ENCODE peak calls at places on chromosomes 6 and 20, in ten cellular contexts. L, C, X, K, T, I, V, R, Z and P are unnamed samples.

GRCh38 chr6:81892911-81893310 is 140.4 kb upstream of the TENT5A start:
- DNase-seq in C (no peak), L (no peak), X (no peak), Z (no peak), R (no peak), I (no peak), V (no peak), T (no peak), K (no peak), P (no peak)

GRCh38 chr6:151291145-151292055 is 51.6 kb downstream of the AKAP12 start:
- DNase-seq in K (no peak), L (no peak), C (no peak), Z (peak), X (no peak), R (no peak), I (peak), V (peak), T (peak), P (no peak)

GRCh38 chr6:36292170-36292569 is 22.3 kb downstream of the PNPLA1 start:
- DNase-seq in C (no peak), X (no peak), R (no peak), T (no peak), I (no peak), L (no peak), K (no peak), V (no peak), Z (no peak), P (no peak)

GRCh38 chr6:73514746-73515110 is 6.1 kb downstream of the EEF1A1 start:
- DNase-seq in K (no peak), X (no peak), V (peak), R (peak), Z (no peak), I (no peak), C (no peak), L (no peak), T (no peak), P (no peak)

GRCh38 chr6:170211404-170212025 is 79.4 kb downstream of the DLL1 start:
- DNase-seq in T (no peak), X (no peak), R (no peak), Z (no peak), V (no peak), I (no peak), K (no peak), C (peak), L (no peak), P (no peak)

GRCh38 chr20:13202553-13202952 is 18.5 kb upstream of the ISM1 start:
- DNase-seq in L (no peak), Z (no peak), I (no peak), X (no peak), T (no peak), V (no peak), K (no peak), C (no peak), R (no peak), P (no peak)

GRCh38 chr20:20710847-20711315 is 1.6 kb downstream of the RALGAPA2 start:
- DNase-seq in C (peak), Z (peak), I (no peak), V (no peak), L (no peak), R (peak), K (no peak), X (no peak), T (no peak), P (no peak)

GRCh38 chr20:57476641-57477461 is 48.1 kb downstream of the CTCFL start:
- DNase-seq in K (no peak), X (no peak), C (no peak), V (no peak), Z (no peak), T (no peak), L (no peak), I (no peak), R (no peak), P (no peak)

GRCh38 chr6:125748534-125749111 is 809 bp upstream of the HEY2 start:
- DNase-seq in I (no peak), Z (no peak), K (no peak), X (no peak), R (peak), C (no peak), V (peak), T (peak), L (no peak), P (no peak)

GRCh38 chr20:60055740-60056139 is 97.5 kb downstream of the CDH26 start:
- DNase-seq in Z (no peak), L (no peak), I (no peak), K (no peak), X (peak), R (peak), V (no peak), C (peak), T (no peak), P (no peak)

DNA sequence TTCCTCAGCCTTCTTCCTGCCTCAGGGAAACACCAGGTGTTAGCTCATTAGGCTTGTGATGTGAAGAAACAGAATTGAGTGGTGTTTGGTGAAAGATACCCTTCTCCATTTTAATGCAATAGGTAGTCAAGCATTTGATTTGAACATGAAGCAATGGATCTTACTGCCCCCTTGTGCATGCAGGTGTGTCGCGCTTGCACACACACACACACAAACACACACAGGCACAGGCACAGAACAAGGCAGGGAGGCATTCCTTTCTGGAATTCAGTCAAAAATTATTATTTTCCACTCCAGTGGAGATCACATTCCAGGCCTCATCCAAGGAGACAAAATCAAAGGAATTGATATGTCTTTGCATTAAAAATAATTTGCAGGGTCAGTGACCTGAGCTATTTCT is 667.0 kb upstream of the MARCKS start:
- DNase-seq in C (no peak), L (no peak), V (no peak), T (peak), K (no peak), Z (no peak), R (no peak), I (no peak), X (no peak), P (peak)
- TF ChIP-seq CTCF in C (no peak), L (no peak), V (no peak), T (peak), K (peak), Z (peak), R (no peak), I (no peak), X (no peak), P (peak)

GRCh38 chr6:64012351-64013060 is 376.9 kb downstream of the PHF3 start:
- DNase-seq in R (no peak), C (no peak), X (no peak), L (no peak), T (peak), I (no peak), K (no peak), V (peak), Z (peak), P (peak)
- TF ChIP-seq CTCF in R (no peak), C (peak), X (no peak), L (peak), T (peak), I (no peak), K (no peak), V (peak), Z (peak), P (peak)

GRCh38 chr6:111681856-111682255 is 76.2 kb upstream of the TRAF3IP2 start:
- DNase-seq in X (no peak), Z (no peak), R (no peak), K (no peak), L (no peak), V (no peak), C (no peak), T (no peak), I (no peak), P (no peak)

GRCh38 chr6:111679126-111679525 is 73.4 kb upstream of the TRAF3IP2 start:
- DNase-seq in X (no peak), L (no peak), R (no peak), K (no peak), I (no peak), V (no peak), T (no peak), Z (no peak), C (no peak), P (no peak)

GRCh38 chr6:111677186-111677990 is 71.7 kb upstream of the TRAF3IP2 start:
- DNase-seq in K (no peak), X (no peak), C (no peak), Z (no peak), V (no peak), L (no peak), R (no peak), I (no peak), T (no peak), P (no peak)

GRCh38 chr6:111683126-111683525 is 77.4 kb upstream of the TRAF3IP2 start:
- DNase-seq in T (peak), C (no peak), X (no peak), R (no peak), Z (no peak), L (no peak), K (no peak), V (peak), I (no peak), P (no peak)

DNA sequence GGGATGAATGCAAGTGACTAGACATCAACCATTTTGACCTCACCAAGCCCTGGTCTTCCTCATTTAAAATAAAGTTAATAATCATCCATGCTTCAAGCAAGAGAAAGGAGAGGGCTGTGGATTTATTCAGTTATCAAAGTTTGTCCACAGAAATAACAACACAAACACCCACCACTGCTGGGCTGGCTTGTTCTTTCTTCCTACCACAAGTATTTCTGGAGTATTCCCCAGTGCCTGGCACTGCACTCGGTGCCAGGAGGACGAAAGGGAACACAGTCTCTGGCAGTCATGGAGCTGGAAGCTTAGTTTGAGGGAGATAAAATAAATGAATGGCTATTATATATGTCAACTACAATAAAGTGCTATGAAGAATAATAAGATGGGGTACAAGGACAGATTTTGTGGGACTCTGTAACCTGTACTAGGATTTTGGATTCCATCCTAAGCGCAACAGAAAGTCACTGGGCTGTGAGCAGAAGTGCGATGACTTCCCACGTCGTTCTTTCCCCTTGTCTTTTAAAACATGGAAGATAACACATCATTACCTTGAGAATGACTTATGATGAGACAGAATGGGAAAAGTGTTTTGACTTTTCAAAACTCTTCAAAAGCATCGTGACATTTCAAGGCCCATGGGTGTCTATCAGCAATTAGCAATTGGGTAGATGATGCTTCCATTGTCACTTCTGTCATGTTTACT is 74.5 kb upstream of the TRAF3IP2 start:
- DNase-seq in L (no peak), Z (no peak), I (no peak), X (no peak), R (no peak), K (no peak), V (no peak), C (no peak), T (peak), P (no peak)
- TF ChIP-seq CTCF in L (no peak), Z (no peak), I (no peak), X (no peak), R (no peak), K (no peak), V (no peak), C (no peak), T (no peak), P (no peak)

GRCh38 chr6:71621918-71622519 is 264.3 kb upstream of the RIMS1 start:
- DNase-seq in K (no peak), R (no peak), Z (peak), L (no peak), V (peak), T (peak), I (no peak), X (no peak), C (no peak), P (no peak)
- TF ChIP-seq CTCF in K (peak), R (no peak), Z (peak), L (peak), V (peak), T (peak), I (peak), X (no peak), C (no peak), P (peak)

GRCh38 chr20:17610566-17611289 is 40.9 kb downstream of the DSTN start:
- DNase-seq in I (peak), X (no peak), Z (no peak), V (no peak), C (peak), T (no peak), K (no peak), R (peak), L (no peak), P (no peak)

GRCh38 chr20:17609978-17610377 is 40.1 kb downstream of the DSTN start:
- DNase-seq in T (no peak), K (no peak), I (no peak), X (no peak), Z (no peak), C (no peak), L (no peak), R (no peak), V (no peak), P (no peak)

GRCh38 chr20:17611540-17612286 is 41.8 kb downstream of the DSTN start:
- DNase-seq in Z (peak), L (no peak), K (peak), T (no peak), I (peak), R (peak), V (peak), C (peak), X (no peak), P (peak)

GRCh38 chr20:17612287-17612974 is 42.6 kb downstream of the DSTN start:
- DNase-seq in V (peak), K (peak), R (peak), L (peak), I (peak), Z (no peak), T (peak), C (peak), X (no peak), P (no peak)

DNA sequence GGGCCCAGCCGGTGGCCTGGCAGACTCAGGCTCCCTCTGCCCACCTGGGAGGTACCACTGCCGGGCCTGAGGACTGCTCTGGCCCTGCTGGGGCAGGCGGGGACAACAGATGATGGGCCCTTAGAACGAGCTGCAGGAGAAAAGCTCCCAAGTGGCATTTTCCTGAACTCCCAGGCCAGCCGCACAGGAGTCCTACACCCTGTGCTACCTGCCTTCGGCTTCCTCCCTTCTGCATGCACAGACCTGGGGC is 41.3 kb downstream of the DSTN start:
- DNase-seq in L (no peak), Z (no peak), I (no peak), X (no peak), C (no peak), V (no peak), T (peak), K (no peak), R (no peak), P (no peak)
- TF ChIP-seq CTCF in L (no peak), Z (no peak), I (no peak), X (no peak), C (peak), V (no peak), T (no peak), K (no peak), R (no peak), P (no peak)

DNA sequence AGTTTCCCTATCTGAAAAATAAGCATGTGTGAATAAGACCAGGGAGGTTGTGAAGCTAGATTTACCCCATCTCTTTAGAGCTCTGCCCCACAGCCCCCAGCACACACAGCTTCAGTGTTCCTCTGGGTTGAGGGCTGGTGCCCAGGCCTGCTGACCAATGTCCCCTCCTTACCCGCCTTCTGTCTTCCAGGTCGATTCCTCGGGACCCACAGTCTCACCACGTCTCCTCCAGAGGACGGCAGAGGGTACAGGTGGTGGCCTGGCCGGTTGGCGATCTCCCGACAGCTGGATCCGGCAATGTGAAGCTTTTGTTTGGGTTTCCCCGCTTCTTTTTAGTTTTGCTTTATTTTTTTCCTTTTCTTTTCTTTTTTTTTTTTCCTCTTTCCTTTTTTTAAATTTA is 42.0 kb downstream of the STK35 start:
- DNase-seq in R (no peak), K (no peak), L (no peak), I (no peak), T (no peak), V (no peak), C (no peak), X (no peak), Z (no peak), P (no peak)
- TF ChIP-seq CTCF in R (no peak), K (no peak), L (no peak), I (no peak), T (no peak), V (no peak), C (no peak), X (no peak), Z (no peak), P (no peak)

GRCh38 chr20:16434087-16434664 is 139.1 kb downstream of the KIF16B start:
- DNase-seq in R (peak), T (peak), Z (peak), V (peak), C (no peak), I (peak), K (no peak), X (no peak), L (no peak), P (peak)
- TF ChIP-seq CTCF in R (peak), T (peak), Z (peak), V (peak), C (peak), I (peak), K (peak), X (peak), L (peak), P (peak)